ENCODE peak calls at places on chromosomes 11 and 22, in seven cellular contexts. Y, S, P, K, B, N and Q are unnamed samples.

GRCh38 chr11:96017872-96018271 is 94.0 kb upstream of the MTMR2 start:
- DNase-seq in P (no peak), S (no peak), K (no peak), N (no peak), Y (no peak), B (no peak), Q (no peak)

GRCh38 chr22:37681556-37682049 is 4.5 kb upstream of the NOL12 start:
- DNase-seq in Y (peak), K (peak), B (peak), P (peak), N (peak), S (peak), Q (peak)

GRCh38 chr11:129208863-129209262 is 16.7 kb upstream of the ARHGAP32 start:
- DNase-seq in N (no peak), P (no peak), S (no peak), B (no peak), K (no peak), Y (no peak), Q (no peak)

GRCh38 chr11:67273260-67273990 is 7.2 kb downstream of the GRK2 start:
- DNase-seq in Y (no peak), P (no peak), S (no peak), B (no peak), K (peak), N (no peak), Q (no peak)

GRCh38 chr11:64220798-64221197 is 5.2 kb downstream of the TRPT1 start:
- DNase-seq in P (no peak), N (no peak), Y (no peak), K (peak), B (no peak), S (no peak), Q (no peak)

GRCh38 chr11:122007611-122008071 is 108.4 kb downstream of the BLID start:
- DNase-seq in P (no peak), B (no peak), N (no peak), S (no peak), Y (no peak), K (peak), Q (no peak)

GRCh38 chr11:127000291-127000968 is at the start of gene KIRREL3:
- DNase-seq in K (peak), B (no peak), Y (no peak), S (peak), P (no peak), N (no peak), Q (no peak)

GRCh38 chr11:111954154-111954553 is 17.0 kb downstream of the DIXDC1 start:
- DNase-seq in K (no peak), N (no peak), S (no peak), B (no peak), Y (no peak), P (no peak), Q (no peak)

GRCh38 chr11:57585301-57585700 is 12.2 kb upstream of the SERPING1 start:
- DNase-seq in K (no peak), P (no peak), B (no peak), N (no peak), Y (no peak), S (no peak), Q (no peak)